ENCODE peak calls at places on chromosomes 11 and 22, in nine cellular contexts. One of them, this sample, is unnamed.

GRCh38 chr11:8110396-8110795 is 29.4 kb downstream of the TUB start:
- DNase-seq in GM12878: no peak
- DNase-seq in A549: no peak
- DNase-seq in mammary epithelial cell: no peak
- DNase-seq in astrocyte of the spinal cord: no peak
- DNase-seq in kidney: no peak
- DNase-seq in astrocyte: no peak
- DNase-seq in brain microvascular endothelial cell: no peak
- DNase-seq in cardiac muscle cell: no peak
- DNase-seq in this sample: no peak

GRCh38 chr11:67020949-67021348 is 2.0 kb upstream of the SYT12 start:
- DNase-seq in GM12878: no peak
- DNase-seq in A549: no peak
- DNase-seq in mammary epithelial cell: no peak
- DNase-seq in astrocyte of the spinal cord: no peak
- DNase-seq in kidney: no peak
- DNase-seq in astrocyte: no peak
- DNase-seq in brain microvascular endothelial cell: no peak
- DNase-seq in cardiac muscle cell: no peak
- DNase-seq in this sample: no peak

GRCh38 chr11:28366549-28367341 is 258.6 kb downstream of the METTL15 start:
- DNase-seq in GM12878: no peak
- DNase-seq in A549: no peak
- DNase-seq in mammary epithelial cell: no peak
- DNase-seq in astrocyte of the spinal cord: peak
- DNase-seq in kidney: no peak
- DNase-seq in astrocyte: peak
- DNase-seq in brain microvascular endothelial cell: peak
- DNase-seq in cardiac muscle cell: peak
- DNase-seq in this sample: peak

GRCh38 chr11:118353084-118353710 is 6.2 kb upstream of the UBE4A start:
- DNase-seq in GM12878: no peak
- DNase-seq in A549: no peak
- DNase-seq in mammary epithelial cell: no peak
- DNase-seq in astrocyte of the spinal cord: peak
- DNase-seq in kidney: no peak
- DNase-seq in astrocyte: no peak
- DNase-seq in brain microvascular endothelial cell: no peak
- DNase-seq in cardiac muscle cell: peak
- DNase-seq in this sample: peak

GRCh38 chr11:103202048-103202651 is 92.9 kb downstream of the DYNC2H1 start:
- DNase-seq in GM12878: no peak
- DNase-seq in A549: peak
- DNase-seq in mammary epithelial cell: peak
- DNase-seq in astrocyte of the spinal cord: peak
- DNase-seq in kidney: no peak
- DNase-seq in astrocyte: peak
- DNase-seq in brain microvascular endothelial cell: peak
- DNase-seq in cardiac muscle cell: peak
- DNase-seq in this sample: peak

GRCh38 chr22:46977656-46978343 is 215.3 kb downstream of the TBC1D22A start:
- DNase-seq in GM12878: no peak
- DNase-seq in A549: no peak
- DNase-seq in mammary epithelial cell: peak
- DNase-seq in astrocyte of the spinal cord: no peak
- DNase-seq in kidney: peak
- DNase-seq in astrocyte: no peak
- DNase-seq in brain microvascular endothelial cell: no peak
- DNase-seq in cardiac muscle cell: no peak
- DNase-seq in this sample: no peak

GRCh38 chr11:60786811-60787567 is 1.9 kb downstream of the MS4A10 start:
- DNase-seq in GM12878: no peak
- DNase-seq in A549: no peak
- DNase-seq in mammary epithelial cell: no peak
- DNase-seq in astrocyte of the spinal cord: peak
- DNase-seq in kidney: peak
- DNase-seq in astrocyte: peak
- DNase-seq in brain microvascular endothelial cell: peak
- DNase-seq in cardiac muscle cell: peak
- DNase-seq in this sample: peak

GRCh38 chr11:38304926-38305325 is 1706.9 kb upstream of the RAG2 start:
- DNase-seq in GM12878: no peak
- DNase-seq in A549: no peak
- DNase-seq in mammary epithelial cell: no peak
- DNase-seq in astrocyte of the spinal cord: no peak
- DNase-seq in kidney: no peak
- DNase-seq in astrocyte: no peak
- DNase-seq in brain microvascular endothelial cell: no peak
- DNase-seq in cardiac muscle cell: no peak
- DNase-seq in this sample: peak

GRCh38 chr11:102473543-102473942 is 21.0 kb upstream of the TMEM123 start:
- DNase-seq in GM12878: no peak
- DNase-seq in A549: no peak
- DNase-seq in mammary epithelial cell: no peak
- DNase-seq in astrocyte of the spinal cord: no peak
- DNase-seq in kidney: no peak
- DNase-seq in astrocyte: no peak
- DNase-seq in brain microvascular endothelial cell: no peak
- DNase-seq in cardiac muscle cell: no peak
- DNase-seq in this sample: no peak

GRCh38 chr11:70467196-70468085 is 69.1 kb downstream of the CTTN start:
- DNase-seq in GM12878: peak
- DNase-seq in A549: peak
- DNase-seq in mammary epithelial cell: peak
- DNase-seq in astrocyte of the spinal cord: peak
- DNase-seq in kidney: no peak
- DNase-seq in astrocyte: no peak
- DNase-seq in brain microvascular endothelial cell: peak
- DNase-seq in cardiac muscle cell: peak
- DNase-seq in this sample: peak

GRCh38 chr22:46086577-46087335 is 63.6 kb upstream of the PPARA start:
- DNase-seq in GM12878: no peak
- DNase-seq in A549: no peak
- DNase-seq in mammary epithelial cell: peak
- DNase-seq in astrocyte of the spinal cord: no peak
- DNase-seq in kidney: peak
- DNase-seq in astrocyte: peak
- DNase-seq in brain microvascular endothelial cell: no peak
- DNase-seq in cardiac muscle cell: no peak
- DNase-seq in this sample: no peak

GRCh38 chr11:124769804-124770774 is 8.0 kb upstream of the ESAM start:
- DNase-seq in GM12878: no peak
- DNase-seq in A549: no peak
- DNase-seq in mammary epithelial cell: no peak
- DNase-seq in astrocyte of the spinal cord: no peak
- DNase-seq in kidney: no peak
- DNase-seq in astrocyte: peak
- DNase-seq in brain microvascular endothelial cell: peak
- DNase-seq in cardiac muscle cell: no peak
- DNase-seq in this sample: peak

GRCh38 chr11:112322173-112322813 is 61.6 kb upstream of the PLET1 start:
- DNase-seq in GM12878: no peak
- DNase-seq in A549: no peak
- DNase-seq in mammary epithelial cell: no peak
- DNase-seq in astrocyte of the spinal cord: no peak
- DNase-seq in kidney: no peak
- DNase-seq in astrocyte: no peak
- DNase-seq in brain microvascular endothelial cell: no peak
- DNase-seq in cardiac muscle cell: no peak
- DNase-seq in this sample: no peak

GRCh38 chr11:72838691-72839305 is 24.6 kb downstream of the ATG16L2 start:
- DNase-seq in GM12878: no peak
- DNase-seq in A549: no peak
- DNase-seq in mammary epithelial cell: peak
- DNase-seq in astrocyte of the spinal cord: peak
- DNase-seq in kidney: no peak
- DNase-seq in astrocyte: peak
- DNase-seq in brain microvascular endothelial cell: no peak
- DNase-seq in cardiac muscle cell: no peak
- DNase-seq in this sample: peak

GRCh38 chr22:47839586-47840245 is 1077.3 kb downstream of the TBC1D22A start:
- DNase-seq in GM12878: no peak
- DNase-seq in A549: no peak
- DNase-seq in mammary epithelial cell: no peak
- DNase-seq in astrocyte of the spinal cord: no peak
- DNase-seq in kidney: no peak
- DNase-seq in astrocyte: no peak
- DNase-seq in brain microvascular endothelial cell: no peak
- DNase-seq in cardiac muscle cell: no peak
- DNase-seq in this sample: no peak

GRCh38 chr11:59025097-59025496 is 61.0 kb upstream of the GLYATL1B start:
- DNase-seq in GM12878: no peak
- DNase-seq in A549: no peak
- DNase-seq in mammary epithelial cell: no peak
- DNase-seq in astrocyte of the spinal cord: no peak
- DNase-seq in kidney: no peak
- DNase-seq in astrocyte: no peak
- DNase-seq in brain microvascular endothelial cell: no peak
- DNase-seq in cardiac muscle cell: no peak
- DNase-seq in this sample: no peak
- TF ChIP-seq CTCF in GM12878: no peak
- TF ChIP-seq CTCF in A549: no peak
- TF ChIP-seq CTCF in mammary epithelial cell: no peak
- TF ChIP-seq CTCF in astrocyte of the spinal cord: no peak
- TF ChIP-seq CTCF in kidney: no peak
- TF ChIP-seq CTCF in astrocyte: no peak
- TF ChIP-seq CTCF in brain microvascular endothelial cell: no peak
- TF ChIP-seq CTCF in cardiac muscle cell: no peak
- TF ChIP-seq CTCF in this sample: no peak

GRCh38 chr11:110472858-110473257 is 43.1 kb downstream of the FDX1 start:
- DNase-seq in GM12878: no peak
- DNase-seq in A549: no peak
- DNase-seq in mammary epithelial cell: peak
- DNase-seq in astrocyte of the spinal cord: no peak
- DNase-seq in kidney: no peak
- DNase-seq in astrocyte: peak
- DNase-seq in brain microvascular endothelial cell: peak
- DNase-seq in cardiac muscle cell: no peak
- DNase-seq in this sample: peak

GRCh38 chr11:110470716-110471115 is 41.0 kb downstream of the FDX1 start:
- DNase-seq in GM12878: no peak
- DNase-seq in A549: no peak
- DNase-seq in mammary epithelial cell: no peak
- DNase-seq in astrocyte of the spinal cord: peak
- DNase-seq in kidney: no peak
- DNase-seq in astrocyte: peak
- DNase-seq in brain microvascular endothelial cell: no peak
- DNase-seq in cardiac muscle cell: no peak
- DNase-seq in this sample: peak

GRCh38 chr11:110469101-110469500 is 39.4 kb downstream of the FDX1 start:
- DNase-seq in GM12878: no peak
- DNase-seq in A549: no peak
- DNase-seq in mammary epithelial cell: no peak
- DNase-seq in astrocyte of the spinal cord: no peak
- DNase-seq in kidney: no peak
- DNase-seq in astrocyte: no peak
- DNase-seq in brain microvascular endothelial cell: no peak
- DNase-seq in cardiac muscle cell: no peak
- DNase-seq in this sample: no peak

GRCh38 chr11:110473666-110474065 is 43.9 kb downstream of the FDX1 start:
- DNase-seq in GM12878: no peak
- DNase-seq in A549: no peak
- DNase-seq in mammary epithelial cell: no peak
- DNase-seq in astrocyte of the spinal cord: no peak
- DNase-seq in kidney: no peak
- DNase-seq in astrocyte: no peak
- DNase-seq in brain microvascular endothelial cell: no peak
- DNase-seq in cardiac muscle cell: no peak
- DNase-seq in this sample: peak

GRCh38 chr11:110471315-110471714 is 41.6 kb downstream of the FDX1 start:
- DNase-seq in GM12878: no peak
- DNase-seq in A549: no peak
- DNase-seq in mammary epithelial cell: no peak
- DNase-seq in astrocyte of the spinal cord: peak
- DNase-seq in kidney: no peak
- DNase-seq in astrocyte: peak
- DNase-seq in brain microvascular endothelial cell: no peak
- DNase-seq in cardiac muscle cell: no peak
- DNase-seq in this sample: peak
- H3K4me3 ChIP-seq in GM12878: no peak
- H3K4me3 ChIP-seq in A549: no peak
- H3K4me3 ChIP-seq in mammary epithelial cell: no peak
- H3K4me3 ChIP-seq in astrocyte of the spinal cord: no peak
- H3K4me3 ChIP-seq in kidney: no peak
- H3K4me3 ChIP-seq in astrocyte: no peak
- H3K4me3 ChIP-seq in brain microvascular endothelial cell: no peak
- H3K4me3 ChIP-seq in cardiac muscle cell: no peak
- H3K4me3 ChIP-seq in this sample: no peak

DNA sequence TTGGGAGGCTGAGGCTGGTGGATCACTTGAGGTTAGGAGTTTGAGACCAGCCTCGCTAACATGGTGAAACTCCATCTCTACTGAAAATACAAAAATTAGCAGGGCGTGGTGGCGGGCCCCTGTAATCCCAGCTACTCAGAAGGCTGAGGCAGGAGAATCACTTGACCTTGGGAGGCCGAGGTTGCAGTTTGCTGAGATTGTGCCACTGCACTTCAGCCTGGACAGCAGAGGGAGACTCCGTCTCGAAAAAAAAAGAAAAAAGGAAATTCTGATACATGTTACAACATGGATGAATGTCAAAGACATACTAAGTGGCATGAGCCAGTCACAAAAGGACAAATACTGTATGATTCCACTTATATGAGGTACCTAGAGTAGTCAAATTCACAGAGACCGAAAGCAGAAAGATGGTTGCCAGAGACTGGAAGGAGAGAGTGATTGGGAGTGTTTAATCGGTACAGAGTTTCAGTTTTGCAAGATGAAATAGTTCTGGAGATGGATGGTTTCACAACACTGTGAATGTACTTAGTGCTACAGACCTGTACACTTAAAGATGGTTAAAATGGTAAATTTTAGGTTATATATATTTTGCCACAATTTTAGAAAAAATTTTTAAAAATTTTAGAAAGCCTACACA is 92.3 kb downstream of the BLID start:
- DNase-seq in GM12878: no peak
- DNase-seq in A549: no peak
- DNase-seq in mammary epithelial cell: no peak
- DNase-seq in astrocyte of the spinal cord: no peak
- DNase-seq in kidney: no peak
- DNase-seq in astrocyte: no peak
- DNase-seq in brain microvascular endothelial cell: no peak
- DNase-seq in cardiac muscle cell: no peak
- DNase-seq in this sample: no peak
- TF ChIP-seq CTCF in GM12878: no peak
- TF ChIP-seq CTCF in A549: peak
- TF ChIP-seq CTCF in mammary epithelial cell: no peak
- TF ChIP-seq CTCF in astrocyte of the spinal cord: peak
- TF ChIP-seq CTCF in kidney: no peak
- TF ChIP-seq CTCF in astrocyte: no peak
- TF ChIP-seq CTCF in brain microvascular endothelial cell: peak
- TF ChIP-seq CTCF in cardiac muscle cell: no peak
- TF ChIP-seq CTCF in this sample: peak

DNA sequence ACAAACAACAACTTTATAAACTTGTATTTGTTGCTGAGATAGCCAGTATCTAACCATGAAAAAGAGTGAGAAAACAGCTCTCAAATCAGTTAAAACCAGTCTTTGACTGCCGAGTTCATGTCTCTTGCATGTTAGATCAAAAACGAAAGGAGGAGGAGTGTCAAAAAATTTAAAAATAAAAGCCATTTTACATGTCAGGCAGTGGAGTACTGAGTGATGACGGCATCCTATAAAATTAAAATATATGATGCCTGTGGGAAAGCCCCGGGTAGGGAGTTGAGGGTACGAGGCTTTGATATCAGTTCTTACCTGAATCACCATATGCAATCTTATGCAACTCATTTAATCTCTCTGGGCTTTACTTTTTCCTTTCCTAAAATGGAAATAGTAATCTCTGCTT is 117.3 kb downstream of the ETS1 start:
- DNase-seq in GM12878: no peak
- DNase-seq in A549: no peak
- DNase-seq in mammary epithelial cell: no peak
- DNase-seq in astrocyte of the spinal cord: no peak
- DNase-seq in kidney: no peak
- DNase-seq in astrocyte: no peak
- DNase-seq in brain microvascular endothelial cell: no peak
- DNase-seq in cardiac muscle cell: no peak
- DNase-seq in this sample: no peak
- H3K4me3 ChIP-seq in GM12878: peak
- H3K4me3 ChIP-seq in A549: no peak
- H3K4me3 ChIP-seq in mammary epithelial cell: no peak
- H3K4me3 ChIP-seq in astrocyte of the spinal cord: no peak
- H3K4me3 ChIP-seq in kidney: no peak
- H3K4me3 ChIP-seq in astrocyte: no peak
- H3K4me3 ChIP-seq in brain microvascular endothelial cell: no peak
- H3K4me3 ChIP-seq in cardiac muscle cell: no peak
- H3K4me3 ChIP-seq in this sample: no peak

This sample was measured in choroid plexus epithelial cell.